ENCODE peak calls at places on chromosomes 13 and 19, in seven cellular contexts. Q is testis, V is A673, F is lung, R is adrenal gland, U is stomach, K is left ventricle myocardium inferior. H is an unnamed sample.

GRCh38 chr19:2474232-2475017 is 1.5 kb upstream of the GADD45B start:
- DNase-seq in F (peak; percentile 82), R (peak; percentile 88), Q (peak; percentile 83), U (peak; percentile 88), K (peak; percentile 86), V (peak; percentile 95), H (peak; percentile 53)

GRCh38 chr13:26502826-26503225 is 54.7 kb upstream of the WASF3 start:
- DNase-seq in U (no peak), R (peak; percentile 54), Q (peak; percentile 24), K (no peak), V (peak; percentile 50), F (no peak), H (peak; percentile 17)

GRCh38 chr13:95571941-95572340 is 19.4 kb downstream of the CLDN10 start:
- DNase-seq in V (no peak), F (no peak), Q (no peak), K (no peak), U (no peak), R (no peak), H (no peak)

GRCh38 chr19:2235396-2236284 is 489 bp downstream of the PLEKHJ1 start:
- DNase-seq in Q (peak; percentile 67), R (peak; percentile 71), K (peak; percentile 42), U (peak; percentile 79), V (no peak), F (peak; percentile 62), H (peak; percentile 6)

GRCh38 chr19:3163230-3163886 is 15.2 kb upstream of the S1PR4 start:
- DNase-seq in K (peak; percentile 53), V (peak; percentile 85), R (peak; percentile 81), F (peak; percentile 71), Q (peak; percentile 66), U (peak; percentile 67), H (no peak)

GRCh38 chr13:113845055-113845454 is 18.8 kb downstream of the GAS6 start:
- DNase-seq in Q (no peak), V (no peak), F (no peak), U (no peak), R (no peak), K (peak; percentile 8), H (no peak)

GRCh38 chr19:4267901-4268815 is 10.9 kb upstream of the SHD start:
- DNase-seq in K (no peak), R (no peak), F (no peak), U (peak; percentile 85), Q (no peak), V (no peak), H (no peak)

GRCh38 chr13:51928231-51928630 is 66.5 kb downstream of the CCDC70 start:
- DNase-seq in R (peak; percentile 53), U (no peak), F (no peak), K (no peak), V (no peak), Q (no peak), H (no peak)

GRCh38 chr13:36089130-36089529 is 42.1 kb downstream of the DCLK1 start:
- DNase-seq in F (no peak), V (no peak), Q (no peak), R (no peak), U (no peak), K (no peak), H (no peak)

GRCh38 chr13:21825801-21826200 is 154.9 kb downstream of the FGF9 start:
- DNase-seq in Q (no peak), F (no peak), R (no peak), U (no peak), V (no peak), K (no peak), H (no peak)

GRCh38 chr13:97113231-97114001 is 108.7 kb upstream of the MBNL2 start:
- DNase-seq in Q (peak; percentile 44), V (no peak), F (no peak), U (no peak), R (peak; percentile 89), K (no peak), H (no peak)

GRCh38 chr13:27913116-27913515 is 6.7 kb upstream of the PDX1 start:
- DNase-seq in U (no peak), R (no peak), Q (no peak), F (no peak), K (no peak), V (no peak), H (peak; percentile 54)

GRCh38 chr13:27907139-27907787 is 12.5 kb upstream of the PDX1 start:
- DNase-seq in V (no peak), U (no peak), K (no peak), R (no peak), Q (no peak), F (no peak), H (no peak)

GRCh38 chr13:27911499-27911898 is 8.3 kb upstream of the PDX1 start:
- DNase-seq in K (no peak), U (no peak), R (no peak), F (no peak), V (no peak), Q (no peak), H (no peak)

GRCh38 chr13:27905650-27906049 is 14.2 kb upstream of the PDX1 start:
- DNase-seq in U (no peak), F (no peak), R (no peak), V (no peak), K (no peak), Q (no peak), H (no peak)

GRCh38 chr13:27909378-27909777 is 10.4 kb upstream of the PDX1 start:
- DNase-seq in F (no peak), K (no peak), R (no peak), U (no peak), Q (no peak), V (no peak), H (no peak)
- H3K27me3 ChIP-seq in F (peaks cover 11% of the 10 kb centered on the region), K (peaks cover 100% of the 10 kb centered on the region), R (peaks cover 40% of the 10 kb centered on the region), U (no peaks in the 10 kb centered on the region), Q (no peaks in the 10 kb centered on the region), V (peaks cover 91% of the 10 kb centered on the region), H (peaks cover 3% of the 10 kb centered on the region)

GRCh38 chr19:49866933-49867782 is at the start of gene PNKP:
- DNase-seq in U (peak; percentile 89), K (peak; percentile 91), V (peak; percentile 96), F (peak; percentile 92), Q (peak; percentile 96), R (peak; percentile 93), H (peak; percentile 83)
- TF ChIP-seq CTCF in U (no peak), K (no peak), V (no peak), F (no peak), Q (peak; percentile 1), R (no peak), H (no peak)

DNA sequence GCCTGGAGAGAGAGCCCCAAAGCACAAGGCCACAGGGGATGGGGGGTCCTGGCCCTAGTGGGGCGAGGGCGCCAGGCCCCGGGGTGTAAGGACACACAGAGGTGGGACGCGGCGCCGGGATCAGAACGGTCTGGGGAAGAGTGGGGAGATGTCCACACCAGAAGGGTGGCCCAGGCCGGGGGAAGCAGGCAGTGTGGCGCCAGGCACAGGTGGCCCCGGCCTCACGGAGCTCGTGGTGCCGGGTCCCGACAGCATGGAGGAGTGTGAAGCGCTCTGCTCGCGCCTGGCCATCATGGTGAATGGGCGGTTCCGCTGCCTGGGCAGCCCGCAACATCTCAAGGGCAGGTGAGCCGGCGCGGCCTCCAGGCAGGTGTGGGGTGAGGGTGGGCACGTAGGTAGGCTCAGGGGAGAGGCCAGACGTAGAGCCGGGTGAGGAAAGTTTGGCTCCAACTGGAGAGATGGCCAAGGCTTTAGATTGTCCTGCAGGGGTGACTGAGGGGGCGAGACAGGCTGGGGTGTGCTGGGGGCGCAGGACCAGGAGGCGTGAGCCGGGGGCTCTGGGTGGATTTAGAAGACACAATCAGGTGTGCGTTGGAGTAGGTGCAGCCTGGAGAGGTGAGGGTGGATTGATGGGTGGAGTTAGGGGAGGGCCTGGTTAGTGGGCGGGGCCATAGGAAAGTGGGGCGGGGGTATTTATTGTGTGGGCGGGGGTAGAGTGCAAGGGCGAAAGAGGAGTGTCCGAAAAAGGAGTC is 2.9 kb upstream of the ARHGAP45 start:
- DNase-seq in V (no peak), K (no peak), U (no peak), F (no peak), Q (no peak), R (no peak), H (no peak)
- H3K4me3 ChIP-seq in V (no peak overlapping the region), K (no peak overlapping the region), U (no peak overlapping the region), F (no peak overlapping the region), Q (no peak overlapping the region), R (no peak overlapping the region), H (no peak overlapping the region)

GRCh38 chr13:87678353-87678752 is 7.2 kb downstream of the SLITRK5 start:
- DNase-seq in U (no peak), Q (no peak), V (no peak), R (no peak), K (no peak), F (no peak), H (no peak)
- H3K27me3 ChIP-seq in U (no peaks in the 10 kb centered on the region), Q (no peaks in the 10 kb centered on the region), V (peaks cover 21% of the 10 kb centered on the region), R (peaks cover 39% of the 10 kb centered on the region), K (peaks cover 61% of the 10 kb centered on the region), F (no peaks in the 10 kb centered on the region), H (peaks cover 26% of the 10 kb centered on the region)

GRCh38 chr13:42835012-42835411 is 53.6 kb downstream of the FAM216B start:
- DNase-seq in Q (no peak), F (no peak), V (no peak), R (no peak), U (no peak), K (no peak), H (no peak)

GRCh38 chr13:42832341-42833153 is 51.2 kb downstream of the FAM216B start:
- DNase-seq in U (peak; percentile 29), K (no peak), R (no peak), Q (no peak), V (no peak), F (no peak), H (peak; percentile 92)

DNA sequence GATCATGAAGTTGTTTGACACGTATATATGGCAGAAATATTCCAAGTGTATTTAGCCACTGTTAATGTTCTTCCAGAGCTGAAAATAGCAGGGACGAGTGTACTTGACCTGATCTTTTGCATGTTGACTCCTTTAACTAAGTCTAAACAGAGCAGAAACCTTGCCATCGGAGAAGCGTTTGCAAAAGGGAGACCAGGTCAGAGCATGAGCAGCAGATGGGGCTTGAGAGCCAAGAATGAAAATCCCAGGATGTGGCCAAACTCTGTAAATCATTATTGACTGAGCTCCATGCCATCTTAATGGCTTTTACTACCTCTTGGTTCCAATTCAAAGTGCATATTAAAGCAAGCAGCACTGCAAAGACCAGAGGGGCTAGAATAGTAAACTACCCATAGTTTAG is 55.5 kb downstream of the FAM216B start:
- DNase-seq in U (no peak), F (no peak), K (no peak), V (peak; percentile 4), Q (peak; percentile 36), R (no peak), H (peak; percentile 25)
- TF ChIP-seq CTCF in U (no peak), F (no peak), K (peak; percentile 47), V (no peak), Q (no peak), R (no peak), H (peak; percentile 44)

GRCh38 chr19:50358483-50359431 is 6.7 kb downstream of the NAPSA start:
- DNase-seq in V (peak; percentile 90), K (peak; percentile 74), F (peak; percentile 57), R (peak; percentile 71), Q (peak; percentile 69), U (peak; percentile 58), H (no peak)
- H3K4me3 ChIP-seq in V (peak overlapping the region; percentile 65), K (peak overlapping the region; percentile 67), F (no peak overlapping the region), R (no peak overlapping the region), Q (peak overlapping the region; percentile 56), U (peak overlapping the region; percentile 48), H (peak overlapping the region; percentile 32)

DNA sequence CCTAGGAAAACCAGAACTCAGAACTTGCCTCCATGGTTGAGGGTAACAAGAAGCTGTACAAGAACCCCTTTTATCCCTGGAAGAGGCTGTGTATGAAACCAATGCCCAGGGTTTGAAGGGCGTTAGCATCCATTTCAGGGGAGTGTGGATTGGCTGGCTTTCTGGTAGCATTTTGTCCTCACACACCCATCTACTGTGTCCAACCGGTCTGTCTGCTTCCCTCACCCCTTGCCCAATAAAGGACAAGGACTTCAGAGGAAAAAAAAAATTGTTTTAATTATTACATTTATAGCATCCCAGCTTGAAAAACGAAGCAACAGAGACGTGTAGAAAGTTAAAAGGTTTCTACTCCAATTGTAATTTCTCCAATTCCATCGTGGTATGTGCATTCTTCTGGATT is 2.7 kb upstream of the CYP4F8 start:
- DNase-seq in F (no peak), Q (no peak), U (no peak), R (no peak), K (no peak), V (no peak), H (no peak)
- H3K27me3 ChIP-seq in F (no peaks in the 10 kb centered on the region), Q (no peaks in the 10 kb centered on the region), U (no peaks in the 10 kb centered on the region), R (no peaks in the 10 kb centered on the region), K (peaks cover 63% of the 10 kb centered on the region), V (no peaks in the 10 kb centered on the region), H (no peaks in the 10 kb centered on the region)

H was measured in bronchial epithelial cell.